ENCODE peak calls at places on chromosomes 4 and X, in nine cellular contexts. F is immature natural killer cell; O is A549; I is activated effector memory CD4-positive, alpha-beta T cell treated with Interleukin-2 at 50 U/mL for 16 hours; W is CD8-positive, alpha-beta memory T cell; B is NCI-H2081; Z is fibroblast of the conjunctiva; J is left cardiac atrium; E is neural crest cell. P is an unnamed sample.

GRCh38 chr4:13592220-13592619 is 35.3 kb downstream of the BOD1L1 start:
- DNase-seq in B (no peak), I (no peak), Z (no peak), E (no peak), O (no peak), F (no peak), J (no peak), W (no peak), P (no peak)

GRCh38 chrX:40866878-40867277 is 131.5 kb upstream of the MED14 start:
- DNase-seq in I (no peak), O (no peak), Z (no peak), F (no peak), B (no peak), E (no peak), W (no peak), J (no peak), P (no peak)

GRCh38 chr4:48858130-48858529 is 27.2 kb downstream of the OCIAD1 start:
- DNase-seq in O (no peak), F (no peak), E (no peak), W (no peak), I (no peak), Z (no peak), B (no peak), J (no peak), P (no peak)

GRCh38 chrX:130378008-130378669 is 7.3 kb downstream of the GPR119 start:
- DNase-seq in I (no peak), E (no peak), W (no peak), B (no peak), F (no peak), J (no peak), O (no peak), Z (no peak), P (no peak)

GRCh38 chrX:13415551-13415950 is 95.7 kb upstream of the ATXN3L start:
- DNase-seq in J (no peak), Z (no peak), E (no peak), W (no peak), B (no peak), O (no peak), F (no peak), I (no peak), P (no peak)

GRCh38 chr4:19615086-19615689 is 636.5 kb upstream of the SLIT2 start:
- DNase-seq in O (no peak), J (no peak), W (no peak), Z (no peak), B (peak), E (no peak), F (no peak), I (no peak), P (no peak)

GRCh38 chr4:2598661-2599654 is 62.5 kb downstream of the FAM193A start:
- DNase-seq in I (no peak), W (no peak), O (no peak), F (no peak), E (no peak), B (no peak), J (no peak), Z (no peak), P (no peak)

GRCh38 chr4:157270108-157270507 is 49.6 kb downstream of the GRIA2 start:
- DNase-seq in Z (no peak), J (no peak), W (peak), I (no peak), O (no peak), F (no peak), E (no peak), B (peak), P (no peak)

GRCh38 chrX:102863735-102864134 is 73.3 kb upstream of the RAB40AL start:
- DNase-seq in I (peak), F (peak), O (peak), W (peak), E (peak), J (peak), B (peak), Z (peak), P (peak)

GRCh38 chr4:647481-647880 is 22.1 kb downstream of the PDE6B start:
- DNase-seq in W (no peak), B (no peak), I (no peak), E (no peak), Z (no peak), J (no peak), O (no peak), F (no peak), P (no peak)

GRCh38 chr4:75916091-75916661 is 13.9 kb upstream of the PPEF2 start:
- DNase-seq in W (no peak), I (no peak), J (no peak), Z (peak), E (peak), B (peak), F (peak), O (peak), P (no peak)

GRCh38 chr4:139910106-139910505 is 243.9 kb downstream of the MAML3 start:
- DNase-seq in J (no peak), W (no peak), E (no peak), Z (no peak), B (no peak), F (no peak), I (no peak), O (no peak), P (no peak)

GRCh38 chrX:45903781-45904201 is 641.4 kb downstream of the ZNF674 start:
- DNase-seq in J (no peak), F (no peak), E (no peak), O (no peak), I (no peak), B (peak), Z (no peak), W (no peak), P (no peak)